ENCODE peak calls at places on chromosomes 4 and X, in eight cellular contexts. One of them, this sample, is unnamed.

GRCh38 chrX:18594079-18594478 is 77.8 kb downstream of the RS1 start:
- DNase-seq in tibial artery: no peak
- DNase-seq in coronary artery: no peak
- DNase-seq in psoas muscle: no peak
- DNase-seq in astrocyte of the spinal cord: no peak
- DNase-seq in dorsolateral prefrontal cortex: no peak
- DNase-seq in AG09309: no peak
- DNase-seq in tibial nerve: no peak
- DNase-seq in this sample: no peak

GRCh38 chr4:58261526-58261925 is 1151.3 kb upstream of the IGFBP7 start:
- DNase-seq in psoas muscle: no peak
- DNase-seq in dorsolateral prefrontal cortex: no peak
- DNase-seq in tibial artery: no peak
- DNase-seq in AG09309: no peak
- DNase-seq in astrocyte of the spinal cord: no peak
- DNase-seq in coronary artery: no peak
- DNase-seq in tibial nerve: no peak
- DNase-seq in this sample: no peak

GRCh38 chr4:156786713-156787112 is 184.9 kb downstream of the PDGFC start:
- DNase-seq in psoas muscle: no peak
- DNase-seq in tibial artery: no peak
- DNase-seq in dorsolateral prefrontal cortex: no peak
- DNase-seq in astrocyte of the spinal cord: no peak
- DNase-seq in coronary artery: no peak
- DNase-seq in AG09309: no peak
- DNase-seq in tibial nerve: no peak
- DNase-seq in this sample: no peak

GRCh38 chr4:77145806-77146425 is 11.1 kb upstream of the CCNG2 start:
- DNase-seq in tibial artery: no peak
- DNase-seq in coronary artery: no peak
- DNase-seq in tibial nerve: no peak
- DNase-seq in astrocyte of the spinal cord: no peak
- DNase-seq in AG09309: no peak
- DNase-seq in dorsolateral prefrontal cortex: no peak
- DNase-seq in psoas muscle: no peak
- DNase-seq in this sample: no peak

GRCh38 chr4:26199566-26199965 is 121.2 kb upstream of the RBPJ start:
- DNase-seq in tibial artery: no peak
- DNase-seq in tibial nerve: no peak
- DNase-seq in astrocyte of the spinal cord: no peak
- DNase-seq in AG09309: no peak
- DNase-seq in psoas muscle: no peak
- DNase-seq in coronary artery: no peak
- DNase-seq in dorsolateral prefrontal cortex: no peak
- DNase-seq in this sample: no peak

GRCh38 chr4:149897784-149898183 is 82.1 kb upstream of the IQCM start:
- DNase-seq in dorsolateral prefrontal cortex: no peak
- DNase-seq in psoas muscle: no peak
- DNase-seq in tibial nerve: no peak
- DNase-seq in AG09309: no peak
- DNase-seq in tibial artery: no peak
- DNase-seq in astrocyte of the spinal cord: peak
- DNase-seq in coronary artery: no peak
- DNase-seq in this sample: no peak

GRCh38 chrX:105821471-105822081 is 763 bp upstream of the NRK start:
- DNase-seq in tibial nerve: no peak
- DNase-seq in AG09309: no peak
- DNase-seq in astrocyte of the spinal cord: peak
- DNase-seq in tibial artery: no peak
- DNase-seq in psoas muscle: no peak
- DNase-seq in coronary artery: no peak
- DNase-seq in dorsolateral prefrontal cortex: no peak
- DNase-seq in this sample: no peak

GRCh38 chrX:52380993-52381392 is 12.2 kb downstream of the XAGE2 start:
- DNase-seq in psoas muscle: no peak
- DNase-seq in tibial artery: no peak
- DNase-seq in tibial nerve: no peak
- DNase-seq in AG09309: no peak
- DNase-seq in coronary artery: no peak
- DNase-seq in astrocyte of the spinal cord: no peak
- DNase-seq in dorsolateral prefrontal cortex: no peak
- DNase-seq in this sample: no peak

GRCh38 chr4:99468891-99469290 is 33.7 kb upstream of the ADH7 start:
- DNase-seq in psoas muscle: no peak
- DNase-seq in coronary artery: no peak
- DNase-seq in AG09309: peak
- DNase-seq in tibial artery: no peak
- DNase-seq in tibial nerve: no peak
- DNase-seq in astrocyte of the spinal cord: no peak
- DNase-seq in dorsolateral prefrontal cortex: no peak
- DNase-seq in this sample: no peak

GRCh38 chrX:120617996-120618630 is 11.7 kb downstream of the C1GALT1C1 start:
- DNase-seq in tibial artery: no peak
- DNase-seq in psoas muscle: no peak
- DNase-seq in dorsolateral prefrontal cortex: no peak
- DNase-seq in astrocyte of the spinal cord: no peak
- DNase-seq in tibial nerve: no peak
- DNase-seq in AG09309: no peak
- DNase-seq in coronary artery: no peak
- DNase-seq in this sample: no peak

GRCh38 chr4:76276813-76277212 is 25.3 kb downstream of the FAM47E start:
- DNase-seq in AG09309: no peak
- DNase-seq in psoas muscle: no peak
- DNase-seq in tibial nerve: no peak
- DNase-seq in tibial artery: no peak
- DNase-seq in coronary artery: no peak
- DNase-seq in dorsolateral prefrontal cortex: no peak
- DNase-seq in astrocyte of the spinal cord: no peak
- DNase-seq in this sample: no peak

GRCh38 chr4:174702974-174703478 is 126.0 kb downstream of the GLRA3 start:
- DNase-seq in astrocyte of the spinal cord: peak
- DNase-seq in psoas muscle: no peak
- DNase-seq in tibial nerve: no peak
- DNase-seq in tibial artery: no peak
- DNase-seq in AG09309: no peak
- DNase-seq in coronary artery: no peak
- DNase-seq in dorsolateral prefrontal cortex: no peak
- DNase-seq in this sample: no peak

GRCh38 chrX:32530802-32531403 is 680.4 kb downstream of the DMD start:
- DNase-seq in tibial artery: no peak
- DNase-seq in coronary artery: no peak
- DNase-seq in dorsolateral prefrontal cortex: no peak
- DNase-seq in tibial nerve: peak
- DNase-seq in psoas muscle: no peak
- DNase-seq in AG09309: no peak
- DNase-seq in astrocyte of the spinal cord: peak
- DNase-seq in this sample: no peak

DNA sequence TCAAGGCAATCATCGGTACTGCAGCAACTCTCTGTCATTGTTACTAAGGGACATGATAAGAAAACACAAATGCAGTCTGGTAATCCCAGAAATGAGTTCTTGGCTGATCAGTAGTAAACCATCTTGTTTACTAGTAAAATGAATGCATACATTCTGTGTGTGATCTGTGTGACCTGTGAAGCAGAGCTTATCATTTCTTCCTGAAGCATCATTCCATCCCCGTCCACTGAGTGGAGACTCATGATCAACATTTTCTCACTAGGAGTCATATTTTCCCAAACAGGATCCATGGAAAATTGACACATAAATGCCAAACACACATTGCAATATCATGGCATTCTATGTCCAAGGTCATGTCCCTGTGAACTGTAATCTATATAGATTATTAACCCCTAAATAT is 226.1 kb downstream of the ANKRD50 start:
- DNase-seq in astrocyte of the spinal cord: no peak
- DNase-seq in coronary artery: no peak
- DNase-seq in tibial nerve: no peak
- DNase-seq in AG09309: no peak
- DNase-seq in psoas muscle: no peak
- DNase-seq in dorsolateral prefrontal cortex: no peak
- DNase-seq in tibial artery: no peak
- DNase-seq in this sample: no peak
- TF ChIP-seq CTCF in astrocyte of the spinal cord: no peak
- TF ChIP-seq CTCF in coronary artery: no peak
- TF ChIP-seq CTCF in tibial nerve: no peak
- TF ChIP-seq CTCF in AG09309: no peak
- TF ChIP-seq CTCF in psoas muscle: no peak
- TF ChIP-seq CTCF in dorsolateral prefrontal cortex: no peak
- TF ChIP-seq CTCF in tibial artery: no peak
- TF ChIP-seq CTCF in this sample: no peak

GRCh38 chrX:37847733-37848197 is 394 bp upstream of the DYNLT3 start:
- DNase-seq in tibial artery: no peak
- DNase-seq in coronary artery: no peak
- DNase-seq in psoas muscle: no peak
- DNase-seq in dorsolateral prefrontal cortex: no peak
- DNase-seq in AG09309: no peak
- DNase-seq in astrocyte of the spinal cord: no peak
- DNase-seq in tibial nerve: no peak
- DNase-seq in this sample: no peak

GRCh38 chrX:37844622-37845021 is 2.7 kb downstream of the DYNLT3 start:
- DNase-seq in psoas muscle: no peak
- DNase-seq in astrocyte of the spinal cord: no peak
- DNase-seq in tibial artery: no peak
- DNase-seq in coronary artery: no peak
- DNase-seq in tibial nerve: no peak
- DNase-seq in AG09309: no peak
- DNase-seq in dorsolateral prefrontal cortex: no peak
- DNase-seq in this sample: no peak

GRCh38 chrX:37846558-37846933 is 825 bp downstream of the DYNLT3 start:
- DNase-seq in psoas muscle: no peak
- DNase-seq in dorsolateral prefrontal cortex: no peak
- DNase-seq in coronary artery: no peak
- DNase-seq in tibial nerve: no peak
- DNase-seq in tibial artery: no peak
- DNase-seq in AG09309: no peak
- DNase-seq in astrocyte of the spinal cord: no peak
- DNase-seq in this sample: no peak

GRCh38 chrX:37846141-37846540 is 1.2 kb downstream of the DYNLT3 start:
- DNase-seq in astrocyte of the spinal cord: peak
- DNase-seq in dorsolateral prefrontal cortex: no peak
- DNase-seq in tibial nerve: no peak
- DNase-seq in AG09309: no peak
- DNase-seq in tibial artery: no peak
- DNase-seq in coronary artery: no peak
- DNase-seq in psoas muscle: no peak
- DNase-seq in this sample: no peak

DNA sequence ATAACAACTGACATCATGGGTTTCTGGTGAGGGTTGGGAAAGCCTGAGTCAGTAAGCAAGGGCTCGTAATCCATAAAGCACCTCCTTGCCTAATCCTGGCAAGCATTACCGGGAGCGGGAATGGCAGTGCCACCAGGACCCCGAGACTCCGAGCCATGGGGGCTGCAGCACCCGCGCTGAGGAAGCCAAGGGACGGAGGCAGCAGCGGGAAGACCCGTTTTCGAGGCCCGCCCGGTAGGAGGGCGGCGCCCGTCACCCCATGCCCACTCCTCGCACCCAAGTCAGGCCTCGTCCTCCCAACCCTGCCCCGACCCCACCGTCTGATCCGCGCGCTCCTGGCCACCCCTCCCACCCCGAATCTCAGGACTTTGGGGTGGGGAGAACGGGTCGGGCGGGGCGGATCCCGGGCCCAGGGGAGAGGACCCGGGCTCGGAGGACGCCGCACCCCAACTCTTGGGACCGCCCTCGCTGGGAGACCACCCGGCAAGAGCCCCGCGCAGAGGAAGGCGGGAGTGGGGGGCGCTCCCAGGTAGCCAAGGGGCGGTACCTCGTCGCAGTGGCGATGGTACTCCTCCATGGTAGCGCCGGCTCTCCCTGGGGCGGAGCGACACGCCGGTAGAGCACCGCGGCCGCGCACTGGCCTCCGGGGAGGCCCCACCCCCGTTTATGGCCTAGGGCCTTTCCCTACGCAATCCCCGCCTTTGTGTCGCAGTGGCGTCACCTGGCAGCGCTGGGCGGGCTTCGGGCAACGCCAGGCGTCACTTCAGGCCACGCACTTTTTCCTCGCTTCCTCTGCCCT is at the start of gene DYNLT3:
- DNase-seq in psoas muscle: peak
- DNase-seq in tibial artery: peak
- DNase-seq in coronary artery: peak
- DNase-seq in tibial nerve: peak
- DNase-seq in astrocyte of the spinal cord: peak
- DNase-seq in AG09309: no peak
- DNase-seq in dorsolateral prefrontal cortex: peak
- DNase-seq in this sample: peak
- TF ChIP-seq CTCF in psoas muscle: no peak
- TF ChIP-seq CTCF in tibial artery: no peak
- TF ChIP-seq CTCF in coronary artery: no peak
- TF ChIP-seq CTCF in tibial nerve: no peak
- TF ChIP-seq CTCF in astrocyte of the spinal cord: no peak
- TF ChIP-seq CTCF in AG09309: no peak
- TF ChIP-seq CTCF in dorsolateral prefrontal cortex: no peak
- TF ChIP-seq CTCF in this sample: no peak

GRCh38 chr4:145886871-145887240 is 51.8 kb downstream of the ZNF827 start:
- DNase-seq in psoas muscle: no peak
- DNase-seq in coronary artery: no peak
- DNase-seq in dorsolateral prefrontal cortex: no peak
- DNase-seq in astrocyte of the spinal cord: no peak
- DNase-seq in tibial nerve: no peak
- DNase-seq in tibial artery: no peak
- DNase-seq in AG09309: peak
- DNase-seq in this sample: no peak

GRCh38 chr4:145884775-145885174 is 53.8 kb downstream of the ZNF827 start:
- DNase-seq in AG09309: no peak
- DNase-seq in astrocyte of the spinal cord: no peak
- DNase-seq in coronary artery: no peak
- DNase-seq in tibial artery: no peak
- DNase-seq in dorsolateral prefrontal cortex: no peak
- DNase-seq in psoas muscle: no peak
- DNase-seq in tibial nerve: no peak
- DNase-seq in this sample: no peak

GRCh38 chr4:145888393-145888792 is 50.2 kb downstream of the ZNF827 start:
- DNase-seq in coronary artery: no peak
- DNase-seq in dorsolateral prefrontal cortex: no peak
- DNase-seq in astrocyte of the spinal cord: no peak
- DNase-seq in tibial nerve: no peak
- DNase-seq in tibial artery: no peak
- DNase-seq in AG09309: no peak
- DNase-seq in psoas muscle: no peak
- DNase-seq in this sample: no peak

GRCh38 chr4:145885666-145886065 is 53.0 kb downstream of the ZNF827 start:
- DNase-seq in coronary artery: no peak
- DNase-seq in tibial nerve: no peak
- DNase-seq in dorsolateral prefrontal cortex: no peak
- DNase-seq in tibial artery: no peak
- DNase-seq in astrocyte of the spinal cord: no peak
- DNase-seq in psoas muscle: no peak
- DNase-seq in AG09309: no peak
- DNase-seq in this sample: no peak

GRCh38 chr4:145887241-145887964 is 51.2 kb downstream of the ZNF827 start:
- DNase-seq in psoas muscle: no peak
- DNase-seq in AG09309: peak
- DNase-seq in coronary artery: no peak
- DNase-seq in dorsolateral prefrontal cortex: no peak
- DNase-seq in tibial nerve: no peak
- DNase-seq in astrocyte of the spinal cord: peak
- DNase-seq in tibial artery: peak
- DNase-seq in this sample: no peak
- TF ChIP-seq CTCF in psoas muscle: no peak
- TF ChIP-seq CTCF in AG09309: peak
- TF ChIP-seq CTCF in coronary artery: no peak
- TF ChIP-seq CTCF in dorsolateral prefrontal cortex: no peak
- TF ChIP-seq CTCF in tibial nerve: no peak
- TF ChIP-seq CTCF in astrocyte of the spinal cord: no peak
- TF ChIP-seq CTCF in tibial artery: peak
- TF ChIP-seq CTCF in this sample: no peak

GRCh38 chrX:99172958-99173357 is 1237.1 kb downstream of the PCDH19 start:
- DNase-seq in tibial artery: no peak
- DNase-seq in tibial nerve: no peak
- DNase-seq in psoas muscle: no peak
- DNase-seq in astrocyte of the spinal cord: no peak
- DNase-seq in coronary artery: no peak
- DNase-seq in AG09309: no peak
- DNase-seq in dorsolateral prefrontal cortex: no peak
- DNase-seq in this sample: no peak
- TF ChIP-seq CTCF in tibial artery: no peak
- TF ChIP-seq CTCF in tibial nerve: no peak
- TF ChIP-seq CTCF in psoas muscle: no peak
- TF ChIP-seq CTCF in astrocyte of the spinal cord: no peak
- TF ChIP-seq CTCF in coronary artery: no peak
- TF ChIP-seq CTCF in AG09309: no peak
- TF ChIP-seq CTCF in dorsolateral prefrontal cortex: no peak
- TF ChIP-seq CTCF in this sample: peak

This sample was measured in progenitor cell of endocrine pancreas.